ENCODE peak calls at places on chromosomes 7 and 10, in four cellular contexts. U is activated CD4-positive, alpha-beta T cell treated with anti-CD3 and anti-CD28 coated beads, Interleukin-2, amount 10 ng/mL, durations not matched to agents 7 days and 5 days; B is HFF-Myc; S is activated naive CD8-positive, alpha-beta T cell treated with anti-CD3 and anti-CD28 coated beads for 36 hours. A is an unnamed sample.
A peak's percentile ranks its signal among the peaks of the same experiment; 100 is the strongest.

GRCh38 chr7:154682003-154682402 is 320.9 kb downstream of the PAXIP1 start:
- DNase-seq in S (no peak), B (no peak), U (no peak), A (no peak)

GRCh38 chr10:77505431-77506334 is 131.9 kb downstream of the KCNMA1 start:
- DNase-seq in S (no peak), B (no peak), U (no peak), A (no peak)

GRCh38 chr7:19139706-19140327 is 5.4 kb downstream of the FERD3L start:
- DNase-seq in B (no peak), U (no peak), S (no peak), A (no peak)

GRCh38 chr7:127794551-127794950 is 142.6 kb downstream of the SND1 start:
- DNase-seq in U (no peak), S (no peak), B (no peak), A (no peak)

GRCh38 chr10:99560277-99561126 is 27.8 kb downstream of the NKX2-3 start:
- DNase-seq in U (peak; percentile 61), S (no peak), B (peak; percentile 19), A (peak; percentile 43)

GRCh38 chr10:32738958-32739357 is 219.1 kb downstream of the ITGB1 start:
- DNase-seq in U (no peak), S (no peak), B (no peak), A (no peak)

GRCh38 chr7:99835189-99835588 is 7.4 kb downstream of the CYP3A43 start:
- DNase-seq in B (no peak), S (no peak), U (no peak), A (no peak)

GRCh38 chr10:68526634-68527132 is 640 bp downstream of the SLC25A16 start:
- DNase-seq in B (no peak), S (peak; percentile 4), U (no peak), A (peak; percentile 23)

GRCh38 chr10:114208351-114208750 is 29.2 kb downstream of the TDRD1 start:
- DNase-seq in S (no peak), U (no peak), B (no peak), A (no peak)

GRCh38 chr10:58784361-58784760 is 271.7 kb downstream of the BICC1 start:
- DNase-seq in B (no peak), U (no peak), S (no peak), A (no peak)

GRCh38 chr10:6692856-6693255 is 112.8 kb upstream of the PRKCQ start:
- DNase-seq in B (no peak), S (no peak), U (no peak), A (no peak)

GRCh38 chr7:132537451-132537850 is 38.8 kb downstream of the PLXNA4 start:
- DNase-seq in S (no peak), B (no peak), U (no peak), A (no peak)

GRCh38 chr7:30788640-30789333 is 17.6 kb downstream of the MINDY4 start:
- DNase-seq in U (no peak), S (no peak), B (no peak), A (no peak)

GRCh38 chr7:54260868-54261475 is 281.2 kb upstream of the VSTM2A start:
- DNase-seq in S (no peak), B (peak; percentile 6), U (no peak), A (no peak)

GRCh38 chr10:97553575-97554100 is 18.9 kb upstream of the ANKRD2 start:
- DNase-seq in B (peak; percentile 65), S (peak; percentile 52), U (peak; percentile 69), A (peak; percentile 76)

GRCh38 chr10:119250641-119251314 is 43.4 kb downstream of the GRK5 start:
- DNase-seq in B (peak; percentile 32), S (no peak), U (no peak), A (no peak)

GRCh38 chr7:114972567-114972966 is 50.7 kb downstream of the MDFIC start:
- DNase-seq in B (no peak), U (no peak), S (no peak), A (no peak)

GRCh38 chr7:36155811-36156361 is 2.8 kb downstream of the EEPD1 start:
- DNase-seq in S (no peak), U (no peak), B (no peak), A (no peak)

GRCh38 chr7:152523916-152524315 is 88.1 kb upstream of the KMT2C start:
- DNase-seq in U (no peak), B (no peak), S (no peak), A (no peak)

GRCh38 chr7:14766747-14767146 is 135.8 kb downstream of the DGKB start:
- DNase-seq in S (no peak), U (no peak), B (no peak), A (no peak)

A was measured in activated CD8-positive, alpha-beta T cell treated with anti-CD3 and anti-CD28 coated beads for 36 hours.